ENCODE peak calls at places on chromosomes 7 and 10, in four cellular contexts. T, U, P and B are unnamed samples.

GRCh38 chr10:12801214-12802087 is 200.1 kb downstream of the CCDC3 start:
- DNase-seq in T (no peak), P (no peak), U (no peak), B (no peak)

GRCh38 chr7:82423446-82423845 is 20.1 kb downstream of the CACNA2D1 start:
- DNase-seq in P (no peak), T (no peak), U (no peak), B (no peak)

GRCh38 chr7:1260236-1260635 is 27.6 kb downstream of the UNCX start:
- DNase-seq in U (no peak), P (no peak), T (no peak), B (no peak)

GRCh38 chr10:12081879-12082560 is 13.3 kb downstream of the DHTKD1 start:
- DNase-seq in P (no peak), T (peak), U (peak), B (no peak)

GRCh38 chr7:142459557-142459963 is 201.7 kb upstream of the PRSS58 start:
- DNase-seq in U (peak), T (peak), P (peak), B (no peak)

GRCh38 chr10:132882481-132882951 is 59.9 kb downstream of the CFAP46 start:
- DNase-seq in T (no peak), U (no peak), P (no peak), B (no peak)

GRCh38 chr10:15518256-15518655 is 147.2 kb upstream of the FAM171A1 start:
- DNase-seq in U (peak), T (peak), P (no peak), B (no peak)

GRCh38 chr10:103765168-103765567 is 90.2 kb downstream of the SH3PXD2A start:
- DNase-seq in P (no peak), U (no peak), T (peak), B (no peak)

GRCh38 chr7:158013085-158013668 is 574.4 kb downstream of the PTPRN2 start:
- DNase-seq in T (peak), P (no peak), U (no peak), B (no peak)

GRCh38 chr7:39386718-39387117 is 179.5 kb upstream of the YAE1 start:
- DNase-seq in P (no peak), T (no peak), U (no peak), B (no peak)

GRCh38 chr10:44885710-44886109 is 25.4 kb upstream of the TMEM72 start:
- DNase-seq in U (no peak), T (no peak), P (no peak), B (no peak)

GRCh38 chr10:98262571-98262970 is 5.4 kb downstream of the LOXL4 start:
- DNase-seq in T (peak), U (peak), P (no peak), B (peak)

GRCh38 chr7:8938036-8938435 is 504.6 kb downstream of the NXPH1 start:
- DNase-seq in P (no peak), T (no peak), U (no peak), B (no peak)

GRCh38 chr7:112654322-112655216 is 135.6 kb downstream of the TMEM168 start:
- DNase-seq in U (peak), P (no peak), T (no peak), B (no peak)

GRCh38 chr10:74167443-74167842 is 16.4 kb downstream of the ADK start:
- DNase-seq in P (no peak), U (no peak), T (no peak), B (no peak)

GRCh38 chr10:35605191-35605590 is at the start of gene GJD4:
- DNase-seq in U (no peak), P (no peak), T (no peak), B (no peak)

GRCh38 chr7:140230517-140230861 is 53.7 kb upstream of the KDM7A start:
- DNase-seq in T (peak), U (no peak), P (peak), B (peak)

GRCh38 chr10:28331821-28332220 is 29.0 kb upstream of the MPP7 start:
- DNase-seq in U (peak), P (no peak), T (peak), B (no peak)

GRCh38 chr7:84336303-84336702 is 141.7 kb upstream of the SEMA3A start:
- DNase-seq in U (no peak), T (peak), P (no peak), B (no peak)

GRCh38 chr7:26156454-26157365 is 4.7 kb downstream of the NFE2L3 start:
- DNase-seq in P (peak), U (peak), T (peak), B (peak)